ENCODE peak calls at places on chromosomes 7 and 10, in seven cellular contexts. N is lower lobe of right lung, J is omental fat pad, D is transverse colon, I is GM06990, C is fibroblast of pulmonary artery, H is fibroblast of the aortic adventitia. A is an unnamed sample.

GRCh38 chr10:84552478-84552877 is 224.1 kb downstream of the CCSER2 start:
- DNase-seq in N (no peak), J (no peak), D (no peak), I (no peak), C (no peak), H (no peak), A (no peak)

GRCh38 chr10:63667596-63667995 is 146.4 kb downstream of the REEP3 start:
- DNase-seq in N (no peak), J (no peak), D (no peak), I (no peak), C (no peak), H (no peak), A (no peak)

GRCh38 chr7:87310790-87311419 is 34.6 kb upstream of the CROT start:
- DNase-seq in N (no peak), J (no peak), D (no peak), I (no peak), C (no peak), H (peak; percentile 19), A (no peak)

GRCh38 chr7:131061818-131062217 is 265.9 kb upstream of the MKLN1 start:
- DNase-seq in N (no peak), J (no peak), D (no peak), I (no peak), C (no peak), H (no peak), A (no peak)

GRCh38 chr10:52609601-52610240 is 162.9 kb downstream of the MBL2 start:
- DNase-seq in N (no peak), J (no peak), D (no peak), I (no peak), C (no peak), H (no peak), A (no peak)

GRCh38 chr7:105664816-105665525 is 83.7 kb upstream of the EFCAB10 start:
- DNase-seq in N (no peak), J (no peak), D (no peak), I (no peak), C (peak; percentile 35), H (no peak), A (no peak)

GRCh38 chr7:17963281-17963680 is 23.0 kb upstream of the SNX13 start:
- DNase-seq in N (no peak), J (no peak), D (no peak), I (no peak), C (peak; percentile 28), H (peak; percentile 48), A (no peak)

GRCh38 chr10:128147064-128147463 is 20.8 kb upstream of the MKI67 start:
- DNase-seq in N (no peak), J (no peak), D (no peak), I (no peak), C (no peak), H (no peak), A (no peak)

GRCh38 chr7:2802082-2802481 is 42.0 kb downstream of the GNA12 start:
- DNase-seq in N (no peak), J (no peak), D (no peak), I (no peak), C (peak; percentile 63), H (peak; percentile 52), A (no peak)

GRCh38 chr10:71547841-71548493 is 151.2 kb downstream of the CDH23 start:
- DNase-seq in N (peak; percentile 76), J (no peak), D (no peak), I (no peak), C (peak; percentile 64), H (peak; percentile 63), A (no peak)

GRCh38 chr7:30159698-30160143 is 24.9 kb downstream of the MTURN start:
- DNase-seq in N (peak; percentile 80), J (no peak), D (peak; percentile 41), I (peak; percentile 30), C (peak; percentile 19), H (no peak), A (no peak)

GRCh38 chr7:19118896-19119301 is 1.5 kb upstream of the TWIST1 start:
- DNase-seq in N (no peak), J (no peak), D (no peak), I (no peak), C (no peak), H (no peak), A (no peak)

GRCh38 chr7:19117081-19117869 is at the start of gene TWIST1:
- DNase-seq in N (no peak), J (no peak), D (no peak), I (no peak), C (peak; percentile 95), H (peak; percentile 85), A (peak; percentile 83)

GRCh38 chr7:19119372-19119771 is 1.9 kb upstream of the TWIST1 start:
- DNase-seq in N (no peak), J (no peak), D (no peak), I (no peak), C (no peak), H (no peak), A (no peak)

GRCh38 chr7:19116121-19117080 is 1.0 kb downstream of the TWIST1 start:
- DNase-seq in N (no peak), J (no peak), D (no peak), I (peak; percentile 37), C (peak; percentile 69), H (peak; percentile 75), A (no peak)

DNA sequence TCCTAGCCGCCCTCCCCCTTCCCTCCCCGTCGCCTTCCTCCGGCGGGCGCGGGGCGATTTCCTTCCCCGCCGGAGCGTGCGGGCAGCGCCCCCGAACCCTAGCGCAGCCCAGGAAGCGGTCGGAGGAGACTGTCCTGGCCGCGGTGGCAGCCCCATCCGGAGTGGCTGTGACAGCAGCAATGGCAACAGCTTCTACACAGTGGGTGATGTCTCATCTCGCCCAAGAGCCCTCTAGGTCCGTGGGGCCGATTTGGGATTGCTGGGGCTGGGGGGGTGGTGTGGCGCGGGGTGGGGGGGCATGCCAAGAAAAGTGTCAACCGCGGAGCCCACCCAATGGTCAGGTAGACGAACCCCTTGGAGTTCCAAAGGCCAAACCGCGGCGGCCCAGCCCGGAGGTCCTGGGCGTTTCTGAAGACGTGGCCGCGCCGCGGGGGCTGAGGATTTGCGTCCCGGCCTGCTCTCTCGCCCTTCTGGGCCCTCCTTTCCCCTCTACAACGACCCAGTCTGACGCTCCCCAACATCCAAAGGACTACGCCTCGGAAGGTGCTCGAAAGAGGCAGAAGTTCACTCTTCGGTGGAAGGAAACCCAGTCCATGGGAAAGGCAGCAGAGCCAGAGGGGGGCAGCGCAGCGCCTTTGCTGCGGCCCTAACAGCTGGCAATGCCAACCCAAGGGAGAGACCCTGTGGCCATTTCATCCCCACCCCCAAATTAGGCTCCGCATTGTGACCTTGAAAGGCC is 603 bp upstream of the TWIST1 start:
- DNase-seq in N (no peak), J (no peak), D (no peak), I (no peak), C (peak; percentile 28), H (no peak), A (no peak)
- TF ChIP-seq CTCF in N (no peak), J (no peak), D (no peak), I (no peak), C (peak; percentile 27), H (peak; percentile 12), A (no peak)

DNA sequence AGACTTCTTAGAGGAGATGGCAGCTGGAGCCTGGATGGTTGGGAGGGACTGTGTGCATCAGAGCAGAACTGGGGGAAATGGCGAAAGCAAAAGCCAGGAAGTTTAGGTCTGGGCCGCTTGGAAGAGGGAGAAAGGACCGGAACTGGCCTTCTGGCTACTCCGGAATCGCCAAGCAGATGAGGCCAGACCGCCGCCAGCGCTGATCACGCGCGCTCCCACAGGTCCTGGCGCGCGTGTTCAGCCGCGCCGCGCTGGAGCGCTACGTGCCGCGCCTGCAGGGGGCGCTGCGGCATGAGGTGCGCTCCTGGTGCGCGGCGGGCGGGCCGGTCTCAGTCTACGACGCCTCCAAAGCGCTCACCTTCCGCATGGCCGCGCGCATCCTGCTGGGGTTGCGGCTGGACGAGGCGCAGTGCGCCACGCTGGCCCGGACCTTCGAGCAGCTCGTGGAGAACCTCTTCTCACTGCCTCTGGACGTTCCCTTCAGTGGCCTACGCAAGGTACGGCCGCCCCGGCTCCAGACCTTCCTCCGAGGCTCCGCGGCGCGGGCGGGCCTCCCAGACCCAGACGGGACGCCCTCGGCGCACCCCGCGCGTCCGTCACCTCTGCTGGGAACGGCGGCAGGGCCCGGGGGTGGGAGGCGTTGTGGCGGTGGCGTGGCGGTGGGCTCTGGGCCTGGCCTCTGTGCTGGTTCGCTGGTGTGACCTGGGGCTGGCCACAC is 2.1 kb downstream of the CYP26C1 start:
- DNase-seq in N (peak; percentile 57), J (no peak), D (no peak), I (no peak), C (peak; percentile 56), H (peak; percentile 45), A (no peak)
- TF ChIP-seq CTCF in N (peak; percentile 42), J (no peak), D (peak; percentile 58), I (peak; percentile 17), C (peak; percentile 11), H (peak; percentile 41), A (peak; percentile 70)

DNA sequence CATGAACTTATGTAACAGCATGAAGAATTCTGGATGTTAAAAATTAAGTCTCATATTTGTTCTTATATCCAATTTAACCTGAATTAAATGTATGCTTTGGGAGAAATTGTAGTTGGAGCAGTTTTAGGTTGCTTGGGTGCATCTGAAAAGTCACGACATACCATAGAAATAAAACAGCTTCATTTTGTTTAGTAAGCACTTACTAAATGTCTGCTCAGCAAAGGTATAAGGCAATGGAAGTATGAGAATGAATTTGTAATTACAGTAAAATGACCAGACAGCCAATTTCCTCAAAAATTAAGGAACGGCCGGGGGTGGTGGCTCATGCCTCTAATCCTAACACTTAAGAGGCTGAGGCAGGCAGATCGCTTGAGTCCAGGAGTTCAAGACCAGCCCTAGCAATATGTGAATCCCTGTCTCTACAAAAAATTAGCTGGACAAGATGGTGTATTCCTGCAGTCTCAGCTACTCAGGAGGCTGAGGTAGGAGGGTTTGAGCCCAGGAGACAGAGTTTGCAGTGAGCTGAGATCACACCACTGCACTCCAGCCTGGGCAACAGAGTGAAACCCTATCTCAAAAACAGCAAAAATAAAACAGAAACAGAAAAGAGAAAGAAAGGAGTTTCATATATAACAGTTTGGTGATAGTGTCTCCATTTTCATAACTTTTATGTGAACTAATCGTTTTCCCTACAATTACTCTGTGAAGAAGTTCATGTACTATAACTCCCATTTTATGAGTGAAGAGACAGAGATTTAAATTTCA is 47.2 kb upstream of the KLF6 start:
- DNase-seq in N (no peak), J (no peak), D (no peak), I (no peak), C (no peak), H (no peak), A (no peak)
- TF ChIP-seq CTCF in N (no peak), J (no peak), D (no peak), I (no peak), C (no peak), H (no peak), A (no peak)

DNA sequence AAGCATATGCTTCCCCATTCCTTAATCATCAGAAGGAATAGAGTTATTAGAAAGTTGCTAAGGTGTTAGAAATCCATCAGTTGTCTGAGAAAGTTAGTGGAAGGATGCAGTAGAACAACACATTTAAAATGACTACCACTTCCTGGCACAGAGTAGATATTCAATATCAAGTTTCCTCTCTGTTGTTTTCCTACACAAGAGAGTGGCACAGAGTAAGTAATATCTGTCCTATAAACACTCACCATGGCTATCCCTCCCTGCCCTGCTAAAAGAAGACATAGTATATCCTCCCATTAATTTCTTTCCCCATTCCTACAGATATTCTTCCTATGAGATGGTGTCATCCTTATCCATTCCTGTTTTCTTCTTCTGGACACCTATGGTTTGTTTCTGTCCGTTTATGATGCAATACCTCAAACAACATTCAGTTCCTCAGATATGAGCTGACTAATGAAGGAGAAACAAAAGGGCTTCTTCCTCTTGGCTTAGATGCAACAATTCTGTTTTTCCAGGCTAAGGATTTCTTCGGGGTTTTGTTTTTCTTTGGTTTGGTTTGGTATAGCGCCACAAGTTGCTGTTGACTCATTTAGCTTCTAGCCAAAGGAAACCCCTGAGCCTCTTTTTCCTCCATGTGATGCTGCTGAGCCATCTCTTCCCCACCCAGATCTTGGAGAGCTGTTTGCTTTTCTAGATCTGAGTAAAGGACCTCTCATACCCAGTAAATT is 32.9 kb upstream of the BPGM start:
- DNase-seq in N (no peak), J (no peak), D (no peak), I (no peak), C (peak; percentile 98), H (peak; percentile 100), A (no peak)
- TF ChIP-seq CTCF in N (no peak), J (no peak), D (no peak), I (no peak), C (no peak), H (no peak), A (no peak)

A was measured in mesothelial cell of epicardium.